ENCODE peak calls at places on chromosomes 12 and 14, in ten cellular contexts. H is AG09319; W is mammary epithelial cell; D is hepatocyte; V is foreskin fibroblast; F is HFF-Myc; Z is CD8-positive, alpha-beta T cell; P is suprapubic skin; B is AG04449; A is AG09309. K is an unnamed sample.

GRCh38 chr12:11650697-11651281 is 1.3 kb downstream of the ETV6 start:
- DNase-seq in B (no peak), F (no peak), W (peak), A (no peak), Z (no peak), H (no peak), V (peak), P (no peak), D (peak), K (no peak)

GRCh38 chr12:124898200-124898950 is 16.1 kb downstream of the UBC start:
- DNase-seq in P (no peak), D (no peak), H (no peak), W (peak), Z (peak), F (no peak), A (no peak), B (no peak), V (peak), K (no peak)

GRCh38 chr14:44180975-44181374 is 326.1 kb downstream of the FSCB start:
- DNase-seq in H (no peak), P (no peak), V (no peak), W (no peak), D (no peak), B (no peak), Z (no peak), F (no peak), A (no peak), K (no peak)

GRCh38 chr12:64010069-64010686 is 165.7 kb downstream of the SRGAP1 start:
- DNase-seq in B (no peak), A (no peak), W (peak), P (no peak), D (no peak), F (no peak), H (peak), V (peak), Z (no peak), K (peak)

GRCh38 chr14:72621387-72622065 is 272.4 kb downstream of the DPF3 start:
- DNase-seq in P (no peak), F (no peak), D (no peak), W (no peak), H (no peak), B (no peak), Z (no peak), V (no peak), A (no peak), K (no peak)

GRCh38 chr12:45051490-45052105 is 699 bp upstream of the DBX2 start:
- DNase-seq in Z (no peak), V (peak), A (no peak), F (peak), B (no peak), P (no peak), H (no peak), W (peak), D (no peak), K (no peak)

GRCh38 chr12:49389092-49389703 is 21.9 kb downstream of the SPATS2 start:
- DNase-seq in P (peak), F (no peak), B (no peak), H (no peak), V (no peak), W (no peak), Z (peak), D (peak), A (no peak), K (no peak)

GRCh38 chr14:85087201-85087600 is 442.7 kb upstream of the FLRT2 start:
- DNase-seq in Z (no peak), H (no peak), A (peak), B (no peak), P (no peak), D (no peak), V (peak), F (no peak), W (peak), K (no peak)

GRCh38 chr14:76784881-76785280 is 23.6 kb downstream of the VASH1 start:
- DNase-seq in Z (peak), V (peak), B (no peak), D (peak), A (peak), H (no peak), F (peak), W (peak), P (no peak), K (no peak)

GRCh38 chr14:104594310-104595046 is 10.1 kb downstream of the TMEM179 start:
- DNase-seq in P (no peak), F (no peak), W (no peak), A (no peak), Z (no peak), D (no peak), B (no peak), H (no peak), V (no peak), K (no peak)

GRCh38 chr12:108589028-108589839 is 8.7 kb downstream of the TMEM119 start:
- DNase-seq in P (no peak), A (no peak), V (peak), B (no peak), D (peak), F (peak), H (peak), Z (no peak), W (no peak), K (no peak)

DNA sequence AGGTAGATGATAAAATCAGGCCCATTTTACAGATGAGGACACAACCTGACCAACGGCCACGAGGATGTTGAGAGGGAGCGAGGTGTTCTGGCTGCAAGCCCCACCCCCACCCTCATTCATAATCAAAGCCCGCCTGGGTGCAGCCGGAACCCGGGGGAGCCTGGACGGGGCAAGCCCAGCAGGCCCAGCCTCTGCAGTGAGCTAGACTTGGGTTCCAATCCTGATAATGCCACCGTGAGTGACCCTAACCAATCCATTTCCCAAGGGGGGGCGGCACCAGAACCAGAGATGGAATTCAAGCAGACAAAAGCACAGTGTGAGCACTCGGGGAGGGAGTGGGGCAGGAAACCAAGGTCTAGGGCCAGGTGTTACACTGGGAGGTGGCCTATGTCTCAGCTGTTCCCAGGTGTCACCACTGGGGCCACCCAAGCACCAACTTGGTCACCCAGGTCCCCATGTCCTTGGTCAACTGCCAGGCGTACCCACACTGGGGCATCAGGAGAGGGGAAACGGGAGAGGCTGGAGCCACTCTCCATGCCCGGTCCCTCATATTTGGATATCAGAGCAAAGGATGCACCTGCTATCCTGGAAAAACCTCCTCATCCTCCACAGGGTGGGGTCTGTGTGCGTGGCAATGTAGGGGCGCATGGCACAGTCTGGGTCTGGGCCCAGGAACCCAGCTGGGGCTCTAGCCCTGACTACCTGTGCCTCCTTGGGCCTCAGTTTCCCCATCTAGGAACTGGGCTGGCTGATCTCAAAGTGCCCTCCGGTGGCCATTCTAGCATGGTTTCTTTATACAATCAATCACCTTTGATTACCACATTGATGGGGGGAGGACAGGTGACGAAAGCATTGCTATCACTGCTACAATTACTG is 58.4 kb downstream of the FAM222A start:
- DNase-seq in W (no peak), A (no peak), D (peak), Z (no peak), B (no peak), H (no peak), P (peak), V (no peak), F (no peak), K (no peak)
- TF ChIP-seq CTCF in W (no peak), A (peak), D (no peak), Z (no peak), B (no peak), H (no peak), P (no peak), V (no peak), F (peak), K (peak)

DNA sequence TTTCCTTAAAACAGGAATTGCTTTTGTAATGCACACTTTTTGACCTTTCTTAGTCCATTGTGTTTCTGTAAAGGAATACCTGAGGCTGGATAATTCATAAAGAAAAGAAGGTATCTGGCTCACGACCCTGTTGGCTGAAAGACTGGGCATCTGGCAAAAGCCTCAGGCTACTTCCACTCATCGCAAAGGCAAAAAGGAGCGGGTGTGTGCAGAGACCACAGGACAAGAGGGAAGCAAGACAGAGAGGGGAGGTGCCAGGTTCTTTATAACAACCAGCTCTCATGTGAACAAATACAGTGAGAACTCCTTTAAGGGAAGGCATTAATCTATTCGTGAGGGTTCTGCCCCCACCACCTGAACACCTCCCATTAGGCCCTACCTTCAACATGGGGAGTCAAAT is 182.1 kb downstream of the C12orf50 start:
- DNase-seq in H (no peak), Z (no peak), W (no peak), D (no peak), B (no peak), F (no peak), V (no peak), P (no peak), A (no peak), K (no peak)
- TF ChIP-seq CTCF in H (no peak), Z (no peak), W (no peak), D (no peak), B (no peak), F (no peak), V (no peak), P (no peak), A (no peak), K (no peak)

DNA sequence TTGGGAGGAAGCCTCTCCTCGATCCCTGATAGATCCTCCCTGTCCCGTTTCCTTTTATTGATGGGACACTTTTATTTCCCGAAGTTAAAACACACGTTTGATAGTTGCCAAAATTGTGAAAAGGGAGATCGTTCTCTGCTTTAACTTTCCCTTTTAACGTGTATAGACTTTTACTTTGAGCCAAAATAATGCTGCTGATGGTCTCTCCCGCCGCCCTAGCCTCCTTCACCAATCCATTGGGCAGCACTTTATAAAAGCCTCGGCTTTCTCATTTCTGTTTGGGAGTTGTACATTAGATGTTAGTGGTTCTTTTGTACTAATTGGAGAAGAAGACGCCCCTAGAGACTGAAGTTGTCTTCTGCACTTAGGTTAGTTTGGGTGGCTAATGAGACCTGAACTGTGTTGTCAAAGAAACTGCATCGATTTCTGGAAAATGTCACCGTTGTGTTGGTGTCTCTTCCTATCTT is 1.4 kb downstream of the TMTC2 start:
- DNase-seq in P (no peak), D (peak), F (no peak), B (no peak), H (no peak), W (peak), V (peak), Z (no peak), A (no peak), K (no peak)
- TF ChIP-seq CTCF in P (no peak), D (peak), F (no peak), B (no peak), H (peak), W (peak), V (peak), Z (peak), A (peak), K (peak)

GRCh38 chr12:22103418-22103817 is 57.4 kb downstream of the CMAS start:
- DNase-seq in D (no peak), W (no peak), B (no peak), F (no peak), V (no peak), P (no peak), A (no peak), H (no peak), Z (no peak), K (no peak)

GRCh38 chr12:22105542-22105941 is 59.5 kb downstream of the CMAS start:
- DNase-seq in B (no peak), D (no peak), H (no peak), Z (no peak), A (no peak), F (no peak), V (peak), P (no peak), W (peak), K (no peak)

GRCh38 chr12:22101749-22102243 is 55.8 kb downstream of the CMAS start:
- DNase-seq in Z (no peak), A (peak), W (peak), F (peak), V (peak), H (peak), D (no peak), P (no peak), B (peak), K (no peak)

GRCh38 chr12:22100952-22101748 is 55.1 kb downstream of the CMAS start:
- DNase-seq in F (peak), H (no peak), P (no peak), B (peak), V (peak), A (peak), D (peak), W (peak), Z (no peak), K (no peak)
- TF ChIP-seq CTCF in F (peak), H (peak), P (peak), B (peak), V (peak), A (peak), D (peak), W (peak), Z (no peak), K (peak)

K was measured in epithelial cell of proximal tubule.